ENCODE peak calls at places on chromosomes 5 and 9, in seven cellular contexts. C is GM04503, L is HAP-1, N is activated gamma-delta T cell, K is tibial artery, P is GM12891, T is memory B cell. X is an unnamed sample.

GRCh38 chr9:13758876-13759275 is 479.4 kb upstream of the MPDZ start:
- DNase-seq in N (no peak), L (no peak), P (no peak), K (no peak), C (no peak), T (no peak), X (no peak)

GRCh38 chr5:136984772-136985455 is 514.2 kb downstream of the SPOCK1 start:
- DNase-seq in C (no peak), K (no peak), L (no peak), P (no peak), T (no peak), N (no peak), X (no peak)

GRCh38 chr9:33101104-33101951 is 24.9 kb upstream of the SMU1 start:
- DNase-seq in L (no peak), T (no peak), P (no peak), K (no peak), N (no peak), C (peak), X (no peak)

GRCh38 chr5:160054831-160055230 is 45.9 kb downstream of the TTC1 start:
- DNase-seq in P (no peak), K (no peak), N (no peak), L (no peak), T (no peak), C (no peak), X (no peak)

GRCh38 chr9:131813116-131813515 is 73.2 kb upstream of the RAPGEF1 start:
- DNase-seq in C (no peak), P (no peak), N (no peak), T (no peak), K (no peak), L (no peak), X (no peak)

GRCh38 chr5:90675222-90675621 is 116.6 kb downstream of the ADGRV1 start:
- DNase-seq in L (peak), C (no peak), T (no peak), K (no peak), N (no peak), P (no peak), X (no peak)

GRCh38 chr5:89083791-89084190 is 200.8 kb upstream of the MEF2C start:
- DNase-seq in N (no peak), P (no peak), L (no peak), C (peak), K (no peak), T (no peak), X (no peak)

GRCh38 chr9:115229496-115229895 is 111.5 kb upstream of the TNC start:
- DNase-seq in P (no peak), C (no peak), K (no peak), N (no peak), T (no peak), L (no peak), X (no peak)

GRCh38 chr9:94937214-94937903 is 210.9 kb downstream of the AOPEP start:
- DNase-seq in C (peak), N (no peak), T (no peak), K (no peak), P (no peak), L (no peak), X (no peak)

GRCh38 chr5:107457881-107458280 is 212.9 kb downstream of the EFNA5 start:
- DNase-seq in T (no peak), N (no peak), K (no peak), C (no peak), L (no peak), P (no peak), X (no peak)

GRCh38 chr5:7096294-7096693 is 299.6 kb upstream of the ADCY2 start:
- DNase-seq in L (no peak), K (no peak), N (no peak), P (no peak), C (no peak), T (no peak), X (no peak)

GRCh38 chr5:146944764-146945710 is 66.5 kb upstream of the PPP2R2B start:
- DNase-seq in C (no peak), L (no peak), N (no peak), K (no peak), P (no peak), T (no peak), X (no peak)

GRCh38 chr5:163661358-163661757 is 155.9 kb downstream of the MAT2B start:
- DNase-seq in K (no peak), P (no peak), N (no peak), C (no peak), T (no peak), L (no peak), X (no peak)

GRCh38 chr5:59380350-59380951 is 513.1 kb downstream of the PDE4D start:
- DNase-seq in P (peak), N (no peak), K (no peak), T (no peak), L (peak), C (peak), X (no peak)

GRCh38 chr5:136006164-136006563 is 22.6 kb upstream of the TGFBI start:
- DNase-seq in P (no peak), K (no peak), N (no peak), L (no peak), T (no peak), C (no peak), X (no peak)

GRCh38 chr9:87443461-87443860 is 54.2 kb upstream of the DAPK1 start:
- DNase-seq in L (no peak), K (no peak), T (no peak), P (no peak), C (no peak), N (no peak), X (no peak)

GRCh38 chr5:59385700-59386099 is 507.8 kb downstream of the PDE4D start:
- DNase-seq in T (no peak), C (no peak), N (no peak), L (no peak), K (no peak), P (no peak), X (no peak)

GRCh38 chr9:128231638-128232568 is 28.7 kb downstream of the DNM1 start:
- DNase-seq in C (no peak), L (no peak), P (no peak), T (no peak), K (peak), N (no peak), X (no peak)

GRCh38 chr9:107249665-107250285 is 33.3 kb upstream of the RAD23B start:
- DNase-seq in C (no peak), T (no peak), K (no peak), N (no peak), L (no peak), P (no peak), X (no peak)

GRCh38 chr5:1948663-1949191 is 66.0 kb upstream of the IRX4 start:
- DNase-seq in N (peak), T (no peak), L (no peak), P (no peak), C (no peak), K (no peak), X (no peak)

GRCh38 chr9:87276327-87276841 is 221.3 kb upstream of the DAPK1 start:
- DNase-seq in P (no peak), L (no peak), N (no peak), K (no peak), C (peak), T (no peak), X (no peak)

GRCh38 chr5:2094616-2094995 is 211.9 kb upstream of the IRX4 start:
- DNase-seq in L (no peak), C (no peak), P (no peak), T (no peak), N (no peak), K (no peak), X (no peak)

GRCh38 chr9:33148367-33149019 is 18.6 kb downstream of the B4GALT1 start:
- DNase-seq in K (no peak), C (no peak), N (no peak), T (no peak), L (no peak), P (no peak), X (no peak)

GRCh38 chr5:114857951-114858401 is 311.7 kb downstream of the TRIM36 start:
- DNase-seq in N (no peak), T (no peak), C (no peak), L (no peak), K (no peak), P (no peak), X (no peak)

GRCh38 chr5:135399838-135400542 is 959 bp upstream of the MACROH2A1 start:
- DNase-seq in N (no peak), L (no peak), C (no peak), P (no peak), K (no peak), T (no peak), X (no peak)

GRCh38 chr5:16411741-16412455 is 53.7 kb downstream of the ZNF622 start:
- DNase-seq in C (peak), T (no peak), P (no peak), K (no peak), L (no peak), N (no peak), X (no peak)

GRCh38 chr5:57749396-57749795 is 266.8 kb upstream of the ACTBL2 start:
- DNase-seq in L (no peak), K (no peak), T (no peak), N (no peak), C (no peak), P (no peak), X (no peak)

GRCh38 chr5:131511934-131512333 is 123.1 kb downstream of the RAPGEF6 start:
- DNase-seq in K (no peak), T (no peak), C (no peak), N (no peak), L (no peak), P (no peak), X (no peak)

GRCh38 chr9:2568689-2569088 is 52.9 kb upstream of the VLDLR start:
- DNase-seq in C (no peak), L (no peak), T (no peak), N (no peak), P (no peak), K (no peak), X (no peak)

GRCh38 chr5:116539222-116539621 is 35.4 kb downstream of the SEMA6A start:
- DNase-seq in N (no peak), C (no peak), K (no peak), L (no peak), T (no peak), P (no peak), X (no peak)

GRCh38 chr9:93963969-93964368 is 8.8 kb upstream of the BARX1 start:
- DNase-seq in K (no peak), P (no peak), L (no peak), N (no peak), T (peak), C (no peak), X (no peak)

GRCh38 chr9:107973451-107973850 is 483.9 kb upstream of the KLF4 start:
- DNase-seq in C (no peak), L (no peak), N (no peak), K (no peak), T (no peak), P (no peak), X (no peak)

GRCh38 chr5:116859666-116860320 is 285.2 kb upstream of the SEMA6A start:
- DNase-seq in C (no peak), N (no peak), K (no peak), P (no peak), T (no peak), L (no peak), X (no peak)

X was measured in GM19239.